ENCODE peak calls at places on chromosomes 11 and 22, in six cellular contexts. I is neuronal stem cell, V is IMR-90, X is mesenchymal stem cell, Y is H1, T is H9. R is an unnamed sample.

GRCh38 chr11:31655483-31655882 is 145.9 kb downstream of the ELP4 start:
- DNase-seq in I (no peak), V (peak; percentile 85), X (peak; percentile 41), Y (no peak), T (no peak), R (peak; percentile 29)

GRCh38 chr11:75013051-75013450 is 24.3 kb downstream of the NEU3 start:
- DNase-seq in I (no peak), V (peak; percentile 45), X (peak; percentile 18), Y (no peak), T (no peak), R (peak; percentile 25)

GRCh38 chr11:116618461-116618860 is 154.3 kb downstream of the BUD13 start:
- DNase-seq in I (no peak), V (no peak), X (no peak), Y (no peak), T (no peak), R (no peak)

GRCh38 chr22:40325315-40325714 is 21.0 kb upstream of the ADSL start:
- DNase-seq in I (no peak), V (no peak), X (no peak), Y (no peak), T (no peak), R (no peak)

GRCh38 chr11:57432714-57433163 is 5.8 kb upstream of the SLC43A3 start:
- DNase-seq in I (no peak), V (peak; percentile 93), X (peak; percentile 99), Y (no peak), T (no peak), R (no peak)

GRCh38 chr11:117128289-117128688 is 15.8 kb upstream of the PAFAH1B2 start:
- DNase-seq in I (no peak), V (no peak), X (no peak), Y (no peak), T (no peak), R (peak; percentile 16)

GRCh38 chr11:10604340-10604748 is 35.9 kb upstream of the LYVE1 start:
- DNase-seq in I (no peak), V (peak; percentile 53), X (peak; percentile 92), Y (no peak), T (no peak), R (no peak)

GRCh38 chr22:38788417-38788816 is 5.5 kb downstream of the DNAL4 start:
- DNase-seq in I (no peak), V (peak; percentile 96), X (peak; percentile 96), Y (no peak), T (no peak), R (no peak)

GRCh38 chr11:111688028-111688427 is 78.2 kb downstream of the PPP2R1B start:
- DNase-seq in I (no peak), V (no peak), X (no peak), Y (no peak), T (no peak), R (no peak)

GRCh38 chr22:25645266-25645665 is 80.8 kb downstream of the GRK3 start:
- DNase-seq in I (no peak), V (peak; percentile 49), X (no peak), Y (no peak), T (no peak), R (no peak)

GRCh38 chr11:133516845-133517244 is 15.5 kb downstream of the OPCML start:
- DNase-seq in I (no peak), V (no peak), X (no peak), Y (no peak), T (peak; percentile 13), R (no peak)

GRCh38 chr11:1936781-1937615 is 10.1 kb upstream of the MRPL23 start:
- DNase-seq in I (no peak), V (no peak), X (no peak), Y (peak; percentile 49), T (no peak), R (no peak)

GRCh38 chr11:70712471-70712870 is 314.1 kb downstream of the CTTN start:
- DNase-seq in I (no peak), V (no peak), X (no peak), Y (no peak), T (peak; percentile 50), R (peak; percentile 25)

GRCh38 chr22:49087163-49087562 is 740.5 kb downstream of the BRD1 start:
- DNase-seq in I (no peak), V (no peak), X (no peak), Y (no peak), T (no peak), R (no peak)

GRCh38 chr11:112612283-112612849 is 348.9 kb upstream of the NCAM1 start:
- DNase-seq in I (no peak), V (no peak), X (no peak), Y (no peak), T (peak; percentile 59), R (peak; percentile 61)

GRCh38 chr11:19952101-19952605 is 208.1 kb downstream of the DBX1 start:
- DNase-seq in I (no peak), V (no peak), X (no peak), Y (no peak), T (no peak), R (peak; percentile 51)

GRCh38 chr11:110312670-110313069 is 16.3 kb upstream of the RDX start:
- DNase-seq in I (no peak), V (no peak), X (no peak), Y (no peak), T (no peak), R (no peak)

GRCh38 chr11:20595101-20595500 is 4.3 kb upstream of the SLC6A5 start:
- DNase-seq in I (no peak), V (no peak), X (no peak), Y (no peak), T (no peak), R (no peak)

GRCh38 chr11:134504146-134504905 is 92.3 kb upstream of the B3GAT1 start:
- DNase-seq in I (no peak), V (no peak), X (no peak), Y (no peak), T (no peak), R (no peak)

GRCh38 chr11:72238040-72238450 is 5.9 kb downstream of the PHOX2A start:
- DNase-seq in I (peak; percentile 71), V (peak; percentile 67), X (peak; percentile 72), Y (peak; percentile 92), T (peak; percentile 97), R (peak; percentile 97)

GRCh38 chr11:3164540-3165151 is 464 bp downstream of the OSBPL5 start:
- DNase-seq in I (no peak), V (no peak), X (no peak), Y (no peak), T (no peak), R (peak; percentile 48)

GRCh38 chr11:106956887-106957505 is 61.3 kb downstream of the GUCY1A2 start:
- DNase-seq in I (no peak), V (no peak), X (no peak), Y (peak; percentile 62), T (peak; percentile 81), R (peak; percentile 79)

GRCh38 chr11:6411594-6412031 is 7.3 kb downstream of the APBB1 start:
- DNase-seq in I (no peak), V (no peak), X (no peak), Y (no peak), T (no peak), R (no peak)

GRCh38 chr11:68914761-68915160 is 11.1 kb downstream of the IGHMBP2 start:
- DNase-seq in I (no peak), V (no peak), X (no peak), Y (no peak), T (no peak), R (no peak)

GRCh38 chr22:45253039-45253641 is 12.4 kb upstream of the KIAA0930 start:
- DNase-seq in I (no peak), V (no peak), X (no peak), Y (no peak), T (no peak), R (no peak)

GRCh38 chr22:47165338-47165931 is 403.0 kb downstream of the TBC1D22A start:
- DNase-seq in I (no peak), V (no peak), X (no peak), Y (no peak), T (peak; percentile 12), R (no peak)

GRCh38 chr11:75465701-75466531 is 32.9 kb upstream of the KLHL35 start:
- DNase-seq in I (no peak), V (peak; percentile 52), X (peak; percentile 26), Y (no peak), T (no peak), R (peak; percentile 60)

GRCh38 chr22:48391171-48391711 is 1436.4 kb downstream of the BRD1 start:
- DNase-seq in I (no peak), V (no peak), X (no peak), Y (peak; percentile 35), T (no peak), R (peak; percentile 40)

GRCh38 chr22:49765091-49765771 is 62.4 kb downstream of the BRD1 start:
- DNase-seq in I (no peak), V (no peak), X (no peak), Y (peak; percentile 38), T (peak; percentile 23), R (no peak)

DNA sequence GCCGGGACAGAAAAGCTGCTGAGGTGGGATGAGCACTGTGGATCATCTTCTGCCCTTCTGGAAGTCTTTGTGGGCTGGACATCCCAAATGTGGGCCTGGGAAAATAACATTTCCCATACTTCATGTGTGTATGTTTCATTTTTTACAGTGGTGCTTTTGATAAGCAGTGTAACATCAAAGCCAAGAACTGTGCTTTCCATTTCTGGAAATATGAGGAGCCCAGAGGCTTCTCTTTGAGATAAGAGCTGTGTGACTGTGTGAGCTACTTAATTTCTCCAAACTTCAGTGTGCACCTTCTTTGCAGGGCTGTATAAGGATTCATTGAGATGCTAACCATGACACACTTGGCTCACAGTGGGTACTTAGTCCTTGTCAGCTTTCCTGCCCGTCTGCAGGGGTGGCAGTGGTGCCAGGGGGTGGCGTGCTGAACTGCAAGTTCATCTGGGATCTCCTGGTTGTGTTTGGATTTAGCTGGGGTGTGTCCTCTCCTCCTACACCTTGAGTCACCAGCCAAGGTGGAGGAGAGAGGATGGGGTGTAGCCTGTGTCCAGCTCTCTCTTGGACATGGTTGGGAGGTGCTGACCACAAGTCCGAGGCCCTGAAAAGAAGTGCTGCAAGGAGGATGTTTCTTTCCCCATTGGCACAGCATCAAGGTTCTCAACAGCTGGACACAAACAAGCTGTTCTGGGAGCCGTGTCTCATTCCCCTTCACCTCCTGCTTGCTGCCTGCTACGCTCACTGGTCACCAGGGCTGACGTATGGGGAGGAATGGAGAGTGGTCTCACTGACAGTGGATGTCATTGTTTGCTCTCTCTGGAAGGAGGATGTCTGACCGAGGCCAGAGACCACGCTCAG is 139.4 kb downstream of the TEAD1 start:
- DNase-seq in I (no peak), V (peak; percentile 88), X (peak; percentile 86), Y (no peak), T (no peak), R (no peak)
- H2BK5ac ChIP-seq in I (no peak overlapping the region), V (peak overlapping the region; percentile 57), X (no peak overlapping the region), Y (peak overlapping the region; percentile 1), T (no peak overlapping the region), R (no peak overlapping the region)

GRCh38 chr11:17276236-17277023 is at the start of gene NUCB2:
- DNase-seq in I (peak; percentile 97), V (peak; percentile 93), X (peak; percentile 95), Y (peak; percentile 100), T (peak; percentile 98), R (peak; percentile 98)
- H4K8ac ChIP-seq in I (peak within 1 kb of the TSS; percentile 86), V (peak within 1 kb of the TSS; percentile 93), X (peak within 1 kb of the TSS; percentile 97), Y (peak within 1 kb of the TSS; percentile 89), T (no peak within 1 kb of the TSS), R (peak within 1 kb of the TSS; percentile 57)

DNA sequence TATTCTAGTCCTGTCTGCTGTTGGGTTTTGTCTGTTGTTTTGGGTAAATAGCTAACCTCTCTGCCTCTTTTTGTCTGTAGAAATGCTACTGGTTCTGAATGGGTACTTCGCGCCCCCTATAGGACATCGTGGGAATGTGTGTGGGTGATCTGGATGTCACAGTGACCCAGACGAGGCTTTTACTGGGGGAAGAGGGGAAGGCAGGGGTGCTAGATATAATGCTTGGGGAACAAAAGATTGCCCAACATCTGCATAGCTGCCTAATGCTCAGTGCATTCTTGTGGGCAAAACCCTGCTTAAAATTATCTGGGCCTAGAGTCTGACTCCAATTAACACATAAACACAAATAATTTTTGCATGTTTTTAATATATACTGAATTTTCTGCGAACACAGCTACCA is 57.7 kb downstream of the BMAL1 start:
- DNase-seq in I (peak; percentile 49), V (peak; percentile 66), X (peak; percentile 72), Y (peak; percentile 84), T (peak; percentile 77), R (peak; percentile 78)
- H3K4ac ChIP-seq in I (no peak overlapping the region), V (no peak overlapping the region), X (no peak overlapping the region), Y (no peak overlapping the region), T (no peak overlapping the region), R (no peak overlapping the region)

GRCh38 chr22:43860126-43860525 is 2.2 kb downstream of the SULT4A1 start:
- DNase-seq in I (no peak), V (no peak), X (no peak), Y (no peak), T (peak; percentile 30), R (no peak)
- H2BK5ac ChIP-seq in I (no peak overlapping the region), V (no peak overlapping the region), X (no peak overlapping the region), Y (no peak overlapping the region), T (no peak overlapping the region), R (no peak overlapping the region)

R was measured in mesendoderm.